ENCODE peak calls at places on chromosomes 5 and 9, in four cellular contexts. S is SK-N-SH, G is HepG2, F is WTC11. D is an unnamed sample.

GRCh38 chr5:164375051-164375450 is 869.6 kb downstream of the MAT2B start:
- DNase-seq in G (no peak), S (no peak), F (no peak), D (no peak)

GRCh38 chr9:119802621-119803020 is 433.4 kb upstream of the BRINP1 start:
- DNase-seq in S (no peak), F (no peak), G (no peak), D (no peak)

GRCh38 chr5:133818031-133818431 is 150.4 kb downstream of the C5orf15 start:
- DNase-seq in G (no peak), F (no peak), S (no peak), D (no peak)

GRCh38 chr9:27297050-27297449 is at the start of gene EQTN:
- DNase-seq in G (no peak), S (no peak), F (no peak), D (no peak)

GRCh38 chr5:158977642-158978041 is 122.1 kb downstream of the EBF1 start:
- DNase-seq in S (no peak), G (no peak), F (no peak), D (no peak)

GRCh38 chr9:137057545-137057944 is 3.7 kb upstream of the ENTPD2 start:
- DNase-seq in F (no peak), G (no peak), S (no peak), D (no peak)

GRCh38 chr9:110579763-110580255 is 268 bp upstream of the SVEP1 start:
- DNase-seq in G (no peak), S (peak), F (peak), D (no peak)

GRCh38 chr9:82410306-82410705 is 421.7 kb downstream of the SPATA31D1 start:
- DNase-seq in G (no peak), F (no peak), S (no peak), D (no peak)

GRCh38 chr5:1332461-1333001 is 12.4 kb downstream of the CLPTM1L start:
- DNase-seq in F (no peak), G (no peak), S (no peak), D (no peak)

GRCh38 chr9:112867275-112867991 is 23.2 kb downstream of the SLC46A2 start:
- DNase-seq in G (peak), F (peak), S (no peak), D (no peak)

GRCh38 chr5:113336975-113337374 is 97.8 kb downstream of the TSSK1B start:
- DNase-seq in F (peak), S (peak), G (peak), D (peak)

GRCh38 chr5:675876-676698 is 17.1 kb downstream of the TPPP start:
- DNase-seq in G (no peak), S (no peak), F (no peak), D (no peak)

DNA sequence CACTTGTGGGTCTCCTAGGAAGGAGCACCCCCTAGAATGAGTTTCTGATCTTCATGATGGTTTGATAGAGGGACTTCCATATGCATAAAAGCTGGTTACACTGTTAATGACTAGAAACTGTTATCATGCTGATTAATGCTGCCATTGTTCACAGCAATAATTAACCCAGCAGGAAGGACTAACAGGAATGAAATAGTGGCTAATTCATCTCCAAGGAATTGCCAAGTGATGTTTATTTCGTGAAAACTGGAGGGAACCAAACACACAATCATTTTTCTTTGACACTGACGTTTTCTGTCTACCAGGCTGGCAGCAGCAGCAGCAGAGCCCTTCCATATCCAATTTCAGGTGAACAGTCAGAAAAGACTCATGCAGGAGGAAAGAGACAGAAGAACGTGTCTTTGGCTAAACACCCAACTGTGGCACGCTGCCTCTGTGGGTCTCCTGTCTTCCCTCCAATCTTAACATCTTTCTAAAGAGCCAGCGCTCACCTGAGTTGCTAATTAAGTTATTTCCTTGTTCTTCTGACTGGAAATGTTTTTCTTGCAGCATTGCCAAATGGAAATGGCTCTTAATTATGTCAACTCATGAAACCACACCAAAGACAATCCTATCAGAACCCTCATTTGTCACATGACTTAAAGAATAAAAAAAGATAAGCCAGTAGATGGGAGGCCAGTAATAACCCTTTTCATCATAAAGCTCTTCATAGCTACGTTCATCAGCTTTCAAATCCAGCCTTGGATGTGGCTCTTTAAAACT is 181.5 kb downstream of the SLIT3 start:
- DNase-seq in F (no peak), G (no peak), S (no peak), D (no peak)
- TF ChIP-seq MAX in F (no peak), G (no peak), S (no peak), D (no peak)

GRCh38 chr5:140647042-140647341 is 438 bp downstream of the NDUFA2 start:
- DNase-seq in G (no peak), S (no peak), F (no peak), D (peak)

GRCh38 chr5:140639093-140639821 is at the start of gene TMCO6:
- DNase-seq in G (peak), F (peak), S (peak), D (peak)

GRCh38 chr5:140637722-140638473 is 1.4 kb upstream of the TMCO6 start:
- DNase-seq in S (no peak), F (no peak), G (peak), D (no peak)

GRCh38 chr5:140641716-140642115 is 2.5 kb downstream of the TMCO6 start:
- DNase-seq in F (no peak), G (no peak), S (no peak), D (no peak)

DNA sequence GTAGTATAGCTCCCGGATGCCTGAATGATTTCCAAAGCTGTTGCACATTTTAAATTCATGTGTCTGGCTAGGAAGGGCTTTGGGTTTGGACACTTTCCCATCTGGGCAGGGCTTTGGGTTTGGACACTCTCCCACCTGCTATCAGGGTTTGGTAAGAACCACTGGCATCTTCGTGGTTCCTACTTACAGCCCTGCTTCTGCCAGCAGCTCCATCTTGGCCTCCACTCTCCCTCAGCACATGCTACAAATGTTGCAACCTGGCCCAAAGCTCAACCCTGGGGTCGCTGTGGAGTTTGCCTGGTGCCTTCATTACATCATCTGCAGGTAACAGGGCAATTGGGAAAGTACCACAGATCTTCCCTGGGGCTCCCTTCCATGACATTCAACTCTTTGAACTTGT is 3.5 kb downstream of the TMCO6 start:
- DNase-seq in G (no peak), S (no peak), F (no peak), D (no peak)
- TF ChIP-seq MAX in G (peak), S (no peak), F (no peak), D (no peak)

GRCh38 chr9:93574900-93575705 is 1.3 kb upstream of the PHF2 start:
- DNase-seq in G (no peak), S (peak), F (no peak), D (no peak)
- TF ChIP-seq MAX in G (no peak), S (no peak), F (no peak), D (no peak)

DNA sequence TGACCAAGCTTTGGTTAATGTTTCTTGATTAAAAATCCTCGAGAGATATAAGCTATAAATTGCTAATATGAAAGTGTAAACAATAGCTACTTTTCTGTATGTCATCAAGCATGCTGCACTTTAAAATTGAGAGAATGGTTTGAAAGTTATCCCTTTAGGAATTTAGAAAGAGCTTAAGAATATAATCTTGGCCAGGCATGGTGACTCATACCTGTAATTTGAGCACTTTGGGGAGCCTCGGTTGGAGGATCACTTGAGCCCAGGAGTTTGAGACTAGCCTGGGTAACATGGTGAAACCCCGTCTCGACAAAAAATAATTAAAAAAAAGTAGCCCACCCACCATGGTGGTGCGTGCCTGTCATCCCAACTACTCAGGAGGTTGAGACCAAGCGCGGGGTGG is 12.2 kb upstream of the MROH2B start:
- DNase-seq in G (no peak), S (no peak), F (no peak), D (no peak)
- TF ChIP-seq MAX in G (no peak), S (no peak), F (no peak), D (no peak)

D was measured in endothelial cell of umbilical vein.